ENCODE peak calls at places on chromosome 3, in six cellular contexts. W is mesendoderm; Q is occipital lobe; E is nucleus accumbens; L is hypothalamus; R is activated CD4-positive, alpha-beta T cell treated with anti-CD3 and anti-CD28 coated beads for 48 hours. C is an unnamed sample.

GRCh38 chr3:186930143-186930638 is at the start of gene ST6GAL1:
- DNase-seq in E (no peak), Q (peak; percentile 17), R (peak; percentile 79), L (peak; percentile 68), W (peak; percentile 91), C (no peak)

GRCh38 chr3:116770815-116771450 is 61.4 kb downstream of the TUSC7 start:
- DNase-seq in E (peak; percentile 5), R (peak; percentile 64), L (peak; percentile 67), W (peak; percentile 89), Q (peak; percentile 63), C (peak; percentile 55)

GRCh38 chr3:61848885-61849284 is 287.5 kb downstream of the PTPRG start:
- DNase-seq in Q (no peak), W (no peak), R (no peak), E (no peak), L (no peak), C (no peak)

GRCh38 chr3:15979490-15979889 is 181.7 kb upstream of the ANKRD28 start:
- DNase-seq in R (no peak), W (no peak), Q (no peak), L (no peak), E (no peak), C (no peak)

GRCh38 chr3:185711255-185711870 is 113.5 kb downstream of the IGF2BP2 start:
- DNase-seq in E (no peak), Q (no peak), L (no peak), W (no peak), R (no peak), C (no peak)

GRCh38 chr3:23810342-23811116 is 4.8 kb downstream of the UBE2E1 start:
- DNase-seq in R (peak; percentile 64), E (peak; percentile 22), W (peak; percentile 95), L (peak; percentile 80), Q (no peak), C (no peak)

GRCh38 chr3:141237701-141238521 is 6.3 kb downstream of the PXYLP1 start:
- DNase-seq in L (peak; percentile 17), E (no peak), Q (peak; percentile 69), R (peak; percentile 56), W (peak; percentile 28), C (peak; percentile 94)

GRCh38 chr3:184373422-184373821 is 4.6 kb downstream of the THPO start:
- DNase-seq in R (no peak), E (no peak), W (no peak), L (no peak), Q (no peak), C (no peak)

GRCh38 chr3:182793663-182794454 is 555 bp downstream of the ATP11B start:
- DNase-seq in L (peak; percentile 79), R (peak; percentile 67), E (no peak), W (peak; percentile 68), Q (peak; percentile 21), C (peak; percentile 11)

GRCh38 chr3:114718897-114719208 is 425.0 kb downstream of the TIGIT start:
- DNase-seq in W (no peak), L (no peak), E (no peak), R (no peak), Q (no peak), C (no peak)

GRCh38 chr3:144875251-144875650 is 903.6 kb downstream of the DIPK2A start:
- DNase-seq in R (no peak), L (no peak), E (no peak), Q (no peak), W (no peak), C (no peak)

GRCh38 chr3:45321607-45322391 is 66.6 kb upstream of the LARS2 start:
- DNase-seq in L (no peak), W (peak; percentile 57), Q (no peak), R (no peak), E (no peak), C (no peak)

GRCh38 chr3:42712716-42713372 is 10.2 kb upstream of the HHATL start:
- DNase-seq in L (no peak), R (no peak), E (no peak), Q (no peak), W (no peak), C (no peak)

GRCh38 chr3:97613139-97613538 is 151.4 kb upstream of the ARL6 start:
- DNase-seq in E (no peak), R (no peak), W (no peak), L (no peak), Q (no peak), C (no peak)

GRCh38 chr3:16399473-16399872 is 114.0 kb downstream of the RFTN1 start:
- DNase-seq in L (no peak), E (no peak), Q (no peak), W (peak; percentile 88), R (no peak), C (peak; percentile 11)

GRCh38 chr3:184259878-184260570 is 1.3 kb downstream of the CAMK2N2 start:
- DNase-seq in W (peak; percentile 36), L (no peak), Q (no peak), R (peak; percentile 42), E (no peak), C (no peak)

GRCh38 chr3:13189639-13190375 is 116.6 kb upstream of the IQSEC1 start:
- DNase-seq in W (no peak), R (peak; percentile 12), E (no peak), L (no peak), Q (no peak), C (no peak)

GRCh38 chr3:157317895-157318294 is 118.8 kb upstream of the PTX3 start:
- DNase-seq in W (no peak), E (no peak), Q (no peak), L (no peak), R (no peak), C (no peak)

GRCh38 chr3:134597390-134597975 is 53.3 kb downstream of the KY start:
- DNase-seq in W (peak; percentile 58), R (no peak), E (no peak), Q (no peak), L (no peak), C (peak; percentile 70)

GRCh38 chr3:169236662-169237174 is 426.8 kb downstream of the MECOM start:
- DNase-seq in R (no peak), W (no peak), E (no peak), Q (no peak), L (no peak), C (no peak)

GRCh38 chr3:187735837-187736236 is 9.4 kb downstream of the BCL6 start:
- DNase-seq in Q (no peak), W (no peak), L (no peak), R (no peak), E (no peak), C (no peak)

GRCh38 chr3:112128843-112129727 is 4.0 kb downstream of the GCSAM start:
- DNase-seq in R (peak; percentile 54), Q (no peak), E (no peak), W (peak; percentile 94), L (no peak), C (no peak)

GRCh38 chr3:140586311-140586710 is 91.6 kb upstream of the TRIM42 start:
- DNase-seq in R (no peak), L (no peak), W (no peak), E (no peak), Q (no peak), C (no peak)

GRCh38 chr3:30085486-30085885 is 520.9 kb upstream of the TGFBR2 start:
- DNase-seq in L (no peak), E (no peak), R (no peak), Q (no peak), W (peak; percentile 70), C (no peak)

GRCh38 chr3:117681619-117682018 is 972.0 kb downstream of the TUSC7 start:
- DNase-seq in L (no peak), Q (no peak), W (no peak), E (no peak), R (no peak), C (no peak)

C was measured in DMS79.